ENCODE peak calls at places on chromosomes 5 and 9, in nine cellular contexts. J is activated gamma-delta T cell treated with Interleukin-2 at 50 U/mL for 16 hours; M is lower lobe of right lung; G is germinal center; U is bronchial epithelial cell; B is OCI-LY7; A is stimulated activated naive CD8-positive, alpha-beta T cell treated with anti-CD3 and anti-CD28 coated beads, Interleukin-15, Interleukin-2, amounts not matched to agents 100 U/mL and 50 U/mL, for 24 hours; Z is EH; P is BE2C. S is an unnamed sample.

GRCh38 chr5:121797677-121798518 is 53.8 kb upstream of the FTMT start:
- DNase-seq in J (no peak), A (no peak), G (no peak), M (no peak), B (no peak), Z (no peak), P (no peak), U (no peak), S (no peak)

GRCh38 chr5:93579561-93580386 is 1.2 kb downstream of the NR2F1-AS1 start:
- DNase-seq in J (no peak), Z (peak; percentile 60), P (peak; percentile 56), U (no peak), M (peak; percentile 57), B (no peak), A (peak; percentile 15), G (no peak), S (peak; percentile 71)

GRCh38 chr9:122816163-122816867 is 12.1 kb downstream of the PDCL start:
- DNase-seq in G (no peak), Z (no peak), P (peak; percentile 26), A (peak; percentile 44), J (peak; percentile 49), U (no peak), B (no peak), M (peak; percentile 60), S (no peak)

GRCh38 chr5:98483301-98483700 is 290.2 kb upstream of the RGMB start:
- DNase-seq in G (no peak), U (no peak), B (no peak), M (no peak), Z (peak; percentile 95), A (no peak), P (no peak), J (no peak), S (no peak)

GRCh38 chr5:133969654-133970324 is 1.4 kb upstream of the C5orf15 start:
- DNase-seq in U (peak; percentile 5), P (no peak), J (no peak), M (no peak), G (peak; percentile 24), Z (peak; percentile 55), B (peak; percentile 21), A (no peak), S (no peak)

GRCh38 chr5:174567506-174568141 is 156.8 kb upstream of the MSX2 start:
- DNase-seq in P (no peak), U (peak; percentile 97), J (no peak), Z (no peak), A (no peak), B (no peak), G (no peak), M (no peak), S (no peak)

GRCh38 chr9:2403701-2404100 is 217.9 kb upstream of the VLDLR start:
- DNase-seq in P (no peak), B (no peak), U (peak; percentile 86), J (no peak), A (no peak), M (no peak), Z (peak; percentile 45), G (no peak), S (no peak)

GRCh38 chr5:151961557-151961956 is 36.9 kb upstream of the GLRA1 start:
- DNase-seq in B (no peak), U (no peak), G (no peak), Z (no peak), P (no peak), J (no peak), A (no peak), M (no peak), S (no peak)

GRCh38 chr5:178074266-178074952 is 38.9 kb upstream of the N4BP3 start:
- DNase-seq in Z (no peak), B (peak; percentile 65), A (peak; percentile 24), J (no peak), P (peak; percentile 81), G (no peak), U (no peak), M (no peak), S (peak; percentile 62)

GRCh38 chr5:160556886-160557285 is 135.2 kb downstream of the PTTG1 start:
- DNase-seq in Z (peak; percentile 36), G (no peak), P (no peak), U (peak; percentile 58), A (no peak), J (no peak), B (no peak), M (no peak), S (no peak)

GRCh38 chr5:180209137-180209581 is at the start of gene RASGEF1C:
- DNase-seq in B (no peak), M (peak; percentile 71), Z (peak; percentile 47), P (peak; percentile 82), G (peak; percentile 82), J (peak; percentile 46), U (peak; percentile 15), A (peak; percentile 76), S (peak; percentile 61)

GRCh38 chr5:78793907-78794687 is 145.5 kb upstream of the LHFPL2 start:
- DNase-seq in A (no peak), M (no peak), J (no peak), P (no peak), U (no peak), B (no peak), G (no peak), Z (no peak), S (no peak)

GRCh38 chr5:14173419-14174234 is 30.5 kb downstream of the TRIO start:
- DNase-seq in P (no peak), Z (peak; percentile 41), A (no peak), U (no peak), G (no peak), J (no peak), M (no peak), B (no peak), S (no peak)

GRCh38 chr5:138541511-138541910 is 1.5 kb downstream of the ETF1 start:
- DNase-seq in B (no peak), U (no peak), Z (peak; percentile 72), M (no peak), J (no peak), P (no peak), A (no peak), G (no peak), S (no peak)

GRCh38 chr9:127854169-127854833 is at the start of gene ENG:
- DNase-seq in J (no peak), G (no peak), M (peak; percentile 84), Z (peak; percentile 91), P (peak; percentile 55), U (peak; percentile 10), A (peak; percentile 50), B (no peak), S (peak; percentile 86)

GRCh38 chr9:6552738-6553121 is 92.8 kb downstream of the GLDC start:
- DNase-seq in J (no peak), U (peak; percentile 64), G (no peak), P (no peak), A (no peak), Z (peak; percentile 59), M (no peak), B (no peak), S (no peak)

GRCh38 chr5:167934561-167934971 is 356.9 kb upstream of the WWC1 start:
- DNase-seq in M (no peak), G (no peak), P (no peak), U (peak; percentile 69), Z (no peak), A (no peak), J (no peak), B (no peak), S (peak; percentile 6)

GRCh38 chr5:105587963-105588662 is 2025.5 kb upstream of the NUDT12 start:
- DNase-seq in U (peak; percentile 8), A (no peak), J (no peak), B (no peak), G (no peak), Z (no peak), M (no peak), P (peak; percentile 44), S (peak; percentile 4)

GRCh38 chr5:153783278-153783677 is 255.4 kb downstream of the FAM114A2 start:
- DNase-seq in P (no peak), B (no peak), J (no peak), M (no peak), U (no peak), G (no peak), Z (no peak), A (no peak), S (no peak)

S was measured in SJCRH30.